ENCODE peak calls at places on chromosomes 7 and 10, in six cellular contexts. S is A549, X is K562, K is H1, J is HepG2, C is GM12878. H is an unnamed sample.

GRCh38 chr7:47424523-47424922 is 157.4 kb downstream of the TNS3 start:
- DNase-seq in S (no peak), X (no peak), K (no peak), J (no peak), C (no peak), H (no peak)

GRCh38 chr10:24503627-24504320 is 219.9 kb downstream of the ARHGAP21 start:
- DNase-seq in S (peak), X (peak), K (peak), J (peak), C (peak), H (peak)

GRCh38 chr10:60549686-60550085 is 160.0 kb upstream of the ANK3 start:
- DNase-seq in S (peak), X (no peak), K (no peak), J (peak), C (no peak), H (no peak)

GRCh38 chr10:124705021-124705740 is 39.0 kb downstream of the FAM53B start:
- DNase-seq in S (no peak), X (no peak), K (no peak), J (no peak), C (no peak), H (no peak)

GRCh38 chr7:139054101-139054500 is 18.3 kb upstream of the ZC3HAV1L start:
- DNase-seq in S (no peak), X (no peak), K (no peak), J (no peak), C (no peak), H (no peak)

GRCh38 chr7:144437370-144438191 is 34.1 kb upstream of the NOBOX start:
- DNase-seq in S (peak), X (peak), K (peak), J (peak), C (peak), H (peak)

GRCh38 chr7:132930881-132931280 is 151.0 kb downstream of the CHCHD3 start:
- DNase-seq in S (peak), X (peak), K (no peak), J (peak), C (no peak), H (peak)

GRCh38 chr7:46178685-46179084 is 257.6 kb upstream of the IGFBP3 start:
- DNase-seq in S (no peak), X (no peak), K (peak), J (no peak), C (no peak), H (peak)

GRCh38 chr10:36489928-36490279 is 635.5 kb upstream of the ANKRD30A start:
- DNase-seq in S (no peak), X (no peak), K (no peak), J (no peak), C (no peak), H (peak)

GRCh38 chr10:17001961-17002749 is 127.5 kb downstream of the CUBN start:
- DNase-seq in S (no peak), X (no peak), K (no peak), J (no peak), C (no peak), H (peak)

GRCh38 chr7:87148332-87148955 is 3.8 kb upstream of the DMTF1 start:
- DNase-seq in S (peak), X (no peak), K (no peak), J (no peak), C (no peak), H (peak)

GRCh38 chr10:72889391-72889831 is 4.1 kb upstream of the OIT3 start:
- DNase-seq in S (peak), X (no peak), K (no peak), J (no peak), C (no peak), H (peak)

GRCh38 chr7:108112683-108113082 is 17.5 kb downstream of the LAMB4 start:
- DNase-seq in S (no peak), X (no peak), K (no peak), J (no peak), C (no peak), H (no peak)

GRCh38 chr7:2962860-2963259 is 80.8 kb downstream of the CARD11 start:
- DNase-seq in S (no peak), X (no peak), K (no peak), J (no peak), C (no peak), H (no peak)

GRCh38 chr10:122254831-122255230 is 16.3 kb upstream of the BTBD16 start:
- DNase-seq in S (no peak), X (no peak), K (no peak), J (no peak), C (no peak), H (no peak)

GRCh38 chr7:116403265-116403664 is 96.3 kb upstream of the CAV2 start:
- DNase-seq in S (no peak), X (no peak), K (no peak), J (no peak), C (no peak), H (peak)

GRCh38 chr10:117534321-117535044 is 8.1 kb upstream of the EMX2 start:
- DNase-seq in S (no peak), X (no peak), K (no peak), J (peak), C (no peak), H (no peak)

GRCh38 chr10:117535045-117535751 is 7.3 kb upstream of the EMX2 start:
- DNase-seq in S (no peak), X (no peak), K (no peak), J (no peak), C (no peak), H (no peak)

GRCh38 chr10:117532451-117533107 is 10.0 kb upstream of the EMX2 start:
- DNase-seq in S (no peak), X (no peak), K (no peak), J (no peak), C (no peak), H (no peak)

GRCh38 chr10:117532003-117532385 is 10.6 kb upstream of the EMX2 start:
- DNase-seq in S (no peak), X (no peak), K (no peak), J (no peak), C (no peak), H (no peak)

GRCh38 chr10:117533507-117534281 is 8.9 kb upstream of the EMX2 start:
- DNase-seq in S (no peak), X (no peak), K (no peak), J (no peak), C (no peak), H (no peak)
- TF ChIP-seq POLR2A in S (no peak), X (no peak), K (no peak), J (no peak), C (no peak), H (no peak)

DNA sequence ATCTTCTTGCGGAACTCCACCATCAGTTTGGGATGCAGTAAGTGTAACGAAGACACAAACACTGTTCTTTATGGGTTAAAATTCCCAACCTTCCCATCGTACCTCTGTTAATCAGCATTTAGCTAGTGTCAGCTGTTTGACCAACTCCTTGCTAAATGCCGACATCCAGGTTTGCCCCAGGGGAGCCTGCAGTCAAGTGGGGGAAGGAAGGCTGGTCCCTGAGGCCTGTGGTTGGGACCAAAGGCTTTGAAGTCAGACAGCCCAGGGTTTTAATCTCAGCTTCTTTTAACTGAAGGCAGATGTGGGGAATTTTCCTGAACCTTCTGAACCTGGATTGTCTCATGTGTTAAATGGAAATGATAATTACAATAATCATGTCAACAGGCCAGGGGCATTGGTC is 443.7 kb downstream of the GLRX3 start:
- DNase-seq in S (no peak), X (no peak), K (no peak), J (no peak), C (no peak), H (no peak)
- TF ChIP-seq RFX5 in S (no peak), X (no peak), K (no peak), J (no peak), C (no peak), H (no peak)

GRCh38 chr7:101018271-101019167 is 1.4 kb upstream of the MUC17 start:
- DNase-seq in S (peak), X (peak), K (no peak), J (no peak), C (no peak), H (no peak)

GRCh38 chr7:101020444-101020843 is 563 bp downstream of the MUC17 start:
- DNase-seq in S (no peak), X (peak), K (no peak), J (no peak), C (no peak), H (no peak)

GRCh38 chr7:101015626-101016025 is 4.3 kb upstream of the MUC17 start:
- DNase-seq in S (no peak), X (peak), K (no peak), J (no peak), C (no peak), H (no peak)

GRCh38 chr7:101012931-101013330 is 7.0 kb upstream of the MUC17 start:
- DNase-seq in S (no peak), X (peak), K (no peak), J (no peak), C (no peak), H (no peak)

DNA sequence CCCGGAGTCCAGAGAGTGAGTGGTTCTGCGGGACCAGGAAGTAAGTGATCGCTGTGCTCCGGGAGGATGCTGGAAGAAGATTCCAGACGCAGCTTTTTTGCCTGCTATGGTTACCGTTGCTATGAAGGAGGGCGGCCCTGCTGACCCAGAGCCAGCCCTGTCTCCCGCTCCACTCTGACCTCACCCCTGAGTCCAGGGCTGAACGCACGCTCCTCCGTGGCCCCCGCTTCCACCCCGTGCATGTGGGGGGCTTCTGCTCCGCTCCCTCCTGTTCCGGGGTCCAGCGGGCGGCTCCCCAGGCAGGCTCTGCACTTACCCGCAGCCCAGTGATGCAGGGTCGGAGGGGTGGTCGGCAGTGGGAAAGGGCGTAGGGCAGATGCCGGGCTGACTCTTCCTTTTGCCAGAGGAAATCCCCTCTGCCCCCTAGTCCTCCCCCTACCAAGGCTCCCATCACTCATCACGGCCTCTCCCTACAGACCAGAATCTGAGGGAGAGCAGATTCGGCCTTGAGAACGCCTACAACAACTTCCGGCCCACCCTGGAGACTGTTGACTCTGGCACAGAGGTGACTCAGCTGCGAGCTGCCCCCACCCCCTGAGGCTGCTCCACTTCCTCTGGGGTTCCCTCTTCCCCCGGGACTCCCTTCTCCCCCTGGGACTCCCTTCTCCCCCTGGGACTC is 2.6 kb upstream of the MUC17 start:
- DNase-seq in S (peak), X (peak), K (no peak), J (peak), C (peak), H (peak)
- TF ChIP-seq POLR2A in S (no peak), X (no peak), K (no peak), J (no peak), C (peak), H (peak)

DNA sequence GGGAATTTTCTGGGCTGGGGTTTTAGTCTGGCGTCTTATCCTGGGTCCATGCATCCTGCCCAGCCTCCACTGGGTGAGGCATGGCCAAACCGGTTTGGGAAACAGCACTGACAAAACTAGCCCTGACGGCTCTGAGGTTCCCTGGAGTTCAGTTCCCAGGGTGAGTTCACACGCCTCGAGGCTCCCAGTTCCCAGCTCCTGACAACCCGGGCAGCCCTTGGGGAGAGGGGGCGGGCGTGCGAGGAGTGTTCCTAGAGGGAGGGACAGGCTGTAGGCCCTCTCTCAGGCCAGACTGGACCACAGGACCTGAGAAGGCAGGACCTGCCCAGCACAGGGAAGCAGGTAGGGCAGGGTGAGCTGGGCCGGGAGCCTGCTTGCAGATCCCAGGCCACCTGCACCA is 82.3 kb upstream of the PPIF start:
- DNase-seq in S (no peak), X (no peak), K (no peak), J (no peak), C (no peak), H (peak)
- TF ChIP-seq RFX5 in S (no peak), X (no peak), K (no peak), J (no peak), C (no peak), H (no peak)

H was measured in IMR-90.